ENCODE peak calls at places on chromosome 9, in five cellular contexts. D is tibial artery, A is adrenal gland, G is stomach, F is lower lobe of right lung. W is an unnamed sample. For H3K27me3, the result is how much of the 10 kb centered on the place peaks cover.

GRCh38 chr9:95189230-95190098 is 128.0 kb downstream of the FANCC start:
- DNase-seq in D (peak), F (no peak), G (no peak), A (no peak), W (peak)

GRCh38 chr9:75889977-75890540 is 414 bp upstream of the PCSK5 start:
- DNase-seq in G (peak), D (peak), F (no peak), A (peak), W (peak)

GRCh38 chr9:85702191-85702590 is 39.6 kb downstream of the AGTPBP1 start:
- DNase-seq in G (no peak), D (no peak), A (no peak), F (no peak), W (no peak)

GRCh38 chr9:105716146-105716545 is 21.8 kb downstream of the TMEM38B start:
- DNase-seq in A (no peak), F (no peak), D (no peak), G (no peak), W (no peak)

GRCh38 chr9:93814561-93814960 is 140.6 kb downstream of the BARX1 start:
- DNase-seq in F (no peak), D (no peak), A (no peak), G (no peak), W (no peak)

GRCh38 chr9:87834357-87834756 is 48.3 kb upstream of the SPATA31E1 start:
- DNase-seq in A (no peak), F (no peak), D (no peak), G (no peak), W (no peak)

GRCh38 chr9:23551171-23551795 is 274.8 kb downstream of the ELAVL2 start:
- DNase-seq in D (no peak), G (no peak), F (no peak), A (no peak), W (no peak)

GRCh38 chr9:128107260-128107970 is 20.1 kb downstream of the PTGES2 start:
- DNase-seq in D (no peak), A (no peak), F (peak), G (no peak), W (no peak)

GRCh38 chr9:126682928-126683697 is 69.4 kb downstream of the LMX1B start:
- DNase-seq in A (no peak), D (no peak), F (no peak), G (no peak), W (no peak)

GRCh38 chr9:15213249-15213648 is 93.8 kb downstream of the TTC39B start:
- DNase-seq in D (no peak), G (no peak), A (no peak), F (no peak), W (no peak)

GRCh38 chr9:110575952-110576351 is 3.6 kb downstream of the SVEP1 start:
- DNase-seq in A (no peak), F (no peak), G (no peak), D (no peak), W (no peak)

GRCh38 chr9:136694163-136694864 is 7.1 kb upstream of the AGPAT2 start:
- DNase-seq in D (no peak), A (peak), F (peak), G (peak), W (no peak)

GRCh38 chr9:4080889-4081548 is 218.8 kb downstream of the GLIS3 start:
- DNase-seq in D (no peak), F (no peak), A (no peak), G (no peak), W (no peak)
- H3K4me3 ChIP-seq in D (no peak), F (no peak), A (no peak), G (no peak), W (no peak)

GRCh38 chr9:129457325-129457779 is 163.5 kb downstream of the C9orf50 start:
- DNase-seq in A (no peak), F (no peak), D (no peak), G (no peak), W (no peak)

GRCh38 chr9:129456549-129457324 is 164.2 kb downstream of the C9orf50 start:
- DNase-seq in A (no peak), D (no peak), G (no peak), F (no peak), W (no peak)

GRCh38 chr9:129458663-129459549 is 162.0 kb downstream of the C9orf50 start:
- DNase-seq in G (peak), A (peak), D (peak), F (peak), W (no peak)

GRCh38 chr9:129459550-129460322 is 161.2 kb downstream of the C9orf50 start:
- DNase-seq in F (no peak), G (no peak), A (no peak), D (no peak), W (no peak)

GRCh38 chr9:129458155-129458661 is 162.7 kb downstream of the C9orf50 start:
- DNase-seq in A (no peak), D (peak), G (peak), F (peak), W (no peak)
- H3K27ac ChIP-seq in A (peak), D (peak), G (peak), F (peak), W (peak)

GRCh38 chr9:97406620-97407177 is 5.2 kb upstream of the TDRD7 start:
- DNase-seq in D (no peak), G (no peak), A (no peak), F (no peak), W (no peak)

GRCh38 chr9:97411789-97412627 is at the start of gene TDRD7:
- DNase-seq in A (peak), D (peak), G (peak), F (peak), W (peak)

GRCh38 chr9:97405551-97405950 is 6.3 kb upstream of the TDRD7 start:
- DNase-seq in G (no peak), F (no peak), A (no peak), D (no peak), W (no peak)

GRCh38 chr9:97411440-97411788 is 482 bp upstream of the TDRD7 start:
- DNase-seq in G (no peak), A (no peak), F (no peak), D (no peak), W (no peak)

GRCh38 chr9:97408562-97408961 is 3.3 kb upstream of the TDRD7 start:
- DNase-seq in G (no peak), F (no peak), D (no peak), A (no peak), W (no peak)
- H3K27me3 ChIP-seq in G (under half), F (under half), D (under half), A (under half), W (under half)

DNA sequence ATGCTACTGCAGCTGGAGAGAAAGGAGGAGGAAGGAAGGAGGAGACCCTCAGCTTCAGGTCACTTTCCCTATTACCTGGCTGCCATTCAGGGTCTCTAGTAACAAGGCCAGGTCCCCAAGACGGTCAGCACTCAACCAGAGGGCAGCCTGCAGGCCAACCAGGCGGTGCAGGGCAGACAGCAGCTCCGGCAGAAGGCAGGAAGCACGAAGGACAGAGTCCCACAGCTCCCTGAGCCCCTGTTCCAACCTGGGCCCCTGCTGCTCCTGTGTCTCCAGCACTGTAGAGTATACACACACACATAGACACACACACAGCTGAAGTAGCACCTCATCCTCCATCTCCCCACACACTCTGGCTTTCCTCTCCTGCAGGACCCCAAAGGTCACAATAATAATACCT is 1.7 kb downstream of the FANCG start:
- DNase-seq in F (no peak), D (no peak), G (no peak), A (no peak), W (no peak)
- H3K4me3 ChIP-seq in F (no peak), D (no peak), G (no peak), A (no peak), W (peak)

DNA sequence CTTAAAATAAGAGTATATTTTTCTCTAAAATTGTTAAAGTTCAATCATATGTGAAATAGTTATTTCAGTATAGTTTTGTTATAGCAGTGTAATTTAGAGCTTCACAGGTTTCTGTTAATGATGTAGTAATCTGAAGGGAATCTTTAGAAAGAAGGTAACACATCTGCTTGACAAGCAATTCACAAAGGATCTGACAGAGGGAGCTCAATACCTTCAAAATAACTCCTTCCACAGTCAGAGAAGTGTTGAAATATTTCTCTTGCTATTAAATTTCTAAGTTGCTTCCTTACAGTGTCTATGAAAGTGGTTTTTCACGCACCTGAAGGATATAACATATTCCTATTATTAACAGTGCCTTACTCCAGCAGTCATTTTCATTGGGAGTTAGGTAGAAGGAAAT is 44.9 kb downstream of the SLC25A51 start:
- DNase-seq in F (no peak), G (no peak), D (no peak), A (no peak), W (no peak)
- H3K27ac ChIP-seq in F (no peak), G (no peak), D (no peak), A (no peak), W (no peak)

GRCh38 chr9:122372856-122373845 is 2.3 kb downstream of the PTGS1 start:
- DNase-seq in A (no peak), F (no peak), D (no peak), G (no peak), W (no peak)

GRCh38 chr9:122370303-122370702 is 521 bp upstream of the PTGS1 start:
- DNase-seq in D (no peak), A (no peak), G (no peak), F (peak), W (no peak)

GRCh38 chr9:122370869-122371467 is at the start of gene PTGS1:
- DNase-seq in G (peak), F (peak), D (peak), A (no peak), W (no peak)

GRCh38 chr9:122374885-122375420 is 4.1 kb downstream of the PTGS1 start:
- DNase-seq in F (peak), A (peak), G (peak), D (peak), W (no peak)

GRCh38 chr9:122371851-122372250 is 1.0 kb downstream of the PTGS1 start:
- DNase-seq in G (no peak), F (no peak), A (no peak), D (no peak), W (no peak)
- H3K27me3 ChIP-seq in G (under half), F (under half), A (under half), D (under half), W (under half)